ENCODE peak calls at places on chromosomes 13 and 19, in seven cellular contexts. One of them, this sample, is unnamed.
A peak's percentile ranks its signal among the peaks of the same experiment; 100 is the strongest.

GRCh38 chr13:66635526-66635925 is 594.6 kb downstream of the PCDH9 start:
- DNase-seq in ascending aorta: no peak
- DNase-seq in choroid plexus epithelial cell: peak; percentile 91
- DNase-seq in AG09309: peak; percentile 48
- DNase-seq in psoas muscle: no peak
- DNase-seq in fibroblast of pulmonary artery: peak; percentile 93
- DNase-seq in suprapubic skin: no peak
- DNase-seq in this sample: no peak

GRCh38 chr19:1183543-1184172 is 9.6 kb upstream of the SBNO2 start:
- DNase-seq in fibroblast of pulmonary artery: no peak
- DNase-seq in ascending aorta: no peak
- DNase-seq in AG09309: no peak
- DNase-seq in psoas muscle: no peak
- DNase-seq in suprapubic skin: no peak
- DNase-seq in choroid plexus epithelial cell: no peak
- DNase-seq in this sample: peak; percentile 92

GRCh38 chr19:30283556-30283955 is 88.6 kb upstream of the ZNF536 start:
- DNase-seq in suprapubic skin: no peak
- DNase-seq in ascending aorta: no peak
- DNase-seq in AG09309: no peak
- DNase-seq in fibroblast of pulmonary artery: no peak
- DNase-seq in choroid plexus epithelial cell: no peak
- DNase-seq in psoas muscle: no peak
- DNase-seq in this sample: no peak

GRCh38 chr19:40642757-40643325 is 41.7 kb downstream of the LTBP4 start:
- DNase-seq in AG09309: no peak
- DNase-seq in ascending aorta: no peak
- DNase-seq in choroid plexus epithelial cell: no peak
- DNase-seq in psoas muscle: no peak
- DNase-seq in fibroblast of pulmonary artery: no peak
- DNase-seq in suprapubic skin: no peak
- DNase-seq in this sample: peak; percentile 6

GRCh38 chr13:40383132-40383531 is 283.3 kb downstream of the FOXO1 start:
- DNase-seq in psoas muscle: no peak
- DNase-seq in ascending aorta: no peak
- DNase-seq in AG09309: no peak
- DNase-seq in fibroblast of pulmonary artery: no peak
- DNase-seq in suprapubic skin: no peak
- DNase-seq in choroid plexus epithelial cell: no peak
- DNase-seq in this sample: no peak

GRCh38 chr13:84393981-84394625 is 511.8 kb upstream of the SLITRK1 start:
- DNase-seq in ascending aorta: no peak
- DNase-seq in AG09309: no peak
- DNase-seq in psoas muscle: no peak
- DNase-seq in suprapubic skin: no peak
- DNase-seq in choroid plexus epithelial cell: no peak
- DNase-seq in fibroblast of pulmonary artery: no peak
- DNase-seq in this sample: no peak

GRCh38 chr19:3575260-3575741 is 2.6 kb downstream of the HMG20B start:
- DNase-seq in choroid plexus epithelial cell: peak; percentile 68
- DNase-seq in suprapubic skin: no peak
- DNase-seq in ascending aorta: no peak
- DNase-seq in AG09309: no peak
- DNase-seq in psoas muscle: no peak
- DNase-seq in fibroblast of pulmonary artery: peak; percentile 39
- DNase-seq in this sample: no peak

GRCh38 chr19:14383898-14384669 is 2.8 kb downstream of the ADGRE5 start:
- DNase-seq in suprapubic skin: peak; percentile 72
- DNase-seq in AG09309: no peak
- DNase-seq in choroid plexus epithelial cell: peak; percentile 42
- DNase-seq in fibroblast of pulmonary artery: peak; percentile 45
- DNase-seq in ascending aorta: no peak
- DNase-seq in psoas muscle: no peak
- DNase-seq in this sample: no peak

GRCh38 chr13:40453666-40454030 is 212.8 kb downstream of the FOXO1 start:
- DNase-seq in psoas muscle: no peak
- DNase-seq in suprapubic skin: no peak
- DNase-seq in AG09309: no peak
- DNase-seq in choroid plexus epithelial cell: no peak
- DNase-seq in fibroblast of pulmonary artery: no peak
- DNase-seq in ascending aorta: no peak
- DNase-seq in this sample: no peak

GRCh38 chr19:54452626-54453025 is 3.6 kb downstream of the LENG8 start:
- DNase-seq in choroid plexus epithelial cell: no peak
- DNase-seq in ascending aorta: no peak
- DNase-seq in AG09309: no peak
- DNase-seq in psoas muscle: no peak
- DNase-seq in fibroblast of pulmonary artery: no peak
- DNase-seq in suprapubic skin: no peak
- DNase-seq in this sample: peak; percentile 61

GRCh38 chr13:102648046-102648445 is 46.8 kb downstream of the METTL21C start:
- DNase-seq in choroid plexus epithelial cell: no peak
- DNase-seq in fibroblast of pulmonary artery: no peak
- DNase-seq in ascending aorta: no peak
- DNase-seq in psoas muscle: no peak
- DNase-seq in suprapubic skin: no peak
- DNase-seq in AG09309: no peak
- DNase-seq in this sample: no peak

GRCh38 chr13:25375727-25376358 is 4.1 kb downstream of the ATP8A2 start:
- DNase-seq in fibroblast of pulmonary artery: peak; percentile 63
- DNase-seq in choroid plexus epithelial cell: peak; percentile 65
- DNase-seq in suprapubic skin: no peak
- DNase-seq in AG09309: peak; percentile 5
- DNase-seq in psoas muscle: no peak
- DNase-seq in ascending aorta: no peak
- DNase-seq in this sample: no peak

GRCh38 chr13:25371158-25371557 is 616 bp upstream of the ATP8A2 start:
- DNase-seq in psoas muscle: no peak
- DNase-seq in AG09309: no peak
- DNase-seq in ascending aorta: no peak
- DNase-seq in choroid plexus epithelial cell: no peak
- DNase-seq in fibroblast of pulmonary artery: no peak
- DNase-seq in suprapubic skin: no peak
- DNase-seq in this sample: no peak

GRCh38 chr13:25371608-25372274 is at the start of gene ATP8A2:
- DNase-seq in fibroblast of pulmonary artery: no peak
- DNase-seq in choroid plexus epithelial cell: no peak
- DNase-seq in suprapubic skin: no peak
- DNase-seq in AG09309: no peak
- DNase-seq in psoas muscle: no peak
- DNase-seq in ascending aorta: no peak
- DNase-seq in this sample: no peak

GRCh38 chr13:25377244-25377962 is 5.6 kb downstream of the ATP8A2 start:
- DNase-seq in choroid plexus epithelial cell: no peak
- DNase-seq in suprapubic skin: no peak
- DNase-seq in fibroblast of pulmonary artery: no peak
- DNase-seq in psoas muscle: no peak
- DNase-seq in ascending aorta: no peak
- DNase-seq in AG09309: no peak
- DNase-seq in this sample: no peak

GRCh38 chr13:25372275-25373081 is 704 bp downstream of the ATP8A2 start:
- DNase-seq in fibroblast of pulmonary artery: no peak
- DNase-seq in psoas muscle: no peak
- DNase-seq in suprapubic skin: no peak
- DNase-seq in ascending aorta: no peak
- DNase-seq in AG09309: no peak
- DNase-seq in choroid plexus epithelial cell: no peak
- DNase-seq in this sample: no peak
- H3K4me3 ChIP-seq in fibroblast of pulmonary artery: no peak overlapping the region
- H3K4me3 ChIP-seq in psoas muscle: peak overlapping the region; percentile 38
- H3K4me3 ChIP-seq in suprapubic skin: peak overlapping the region; percentile 51
- H3K4me3 ChIP-seq in ascending aorta: peak overlapping the region; percentile 54
- H3K4me3 ChIP-seq in AG09309: no peak overlapping the region
- H3K4me3 ChIP-seq in choroid plexus epithelial cell: peak overlapping the region; percentile 42
- H3K4me3 ChIP-seq in this sample: no peak overlapping the region

DNA sequence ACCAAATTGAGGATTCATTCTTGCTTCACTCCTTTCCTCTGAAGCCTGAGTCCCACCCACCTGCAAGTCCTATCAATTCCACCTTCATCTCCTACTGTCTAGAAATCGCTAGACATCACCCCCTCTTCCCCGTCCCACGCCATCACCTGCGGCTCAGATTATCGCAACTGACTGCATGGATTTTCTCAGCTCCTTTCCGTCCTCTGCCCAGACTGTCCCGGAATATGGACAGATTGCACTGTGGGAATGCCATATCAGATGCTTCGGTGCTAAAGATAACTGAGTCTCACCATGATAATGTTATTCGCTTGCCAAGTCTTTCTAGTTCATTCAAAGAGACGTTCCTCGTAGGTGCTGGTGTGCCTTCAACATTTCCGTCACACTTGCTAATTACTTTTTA is 66.4 kb upstream of the USP29 start:
- DNase-seq in psoas muscle: no peak
- DNase-seq in fibroblast of pulmonary artery: no peak
- DNase-seq in ascending aorta: no peak
- DNase-seq in AG09309: no peak
- DNase-seq in choroid plexus epithelial cell: no peak
- DNase-seq in suprapubic skin: no peak
- DNase-seq in this sample: no peak
- H3K4me3 ChIP-seq in psoas muscle: no peak overlapping the region
- H3K4me3 ChIP-seq in fibroblast of pulmonary artery: no peak overlapping the region
- H3K4me3 ChIP-seq in ascending aorta: no peak overlapping the region
- H3K4me3 ChIP-seq in AG09309: no peak overlapping the region
- H3K4me3 ChIP-seq in choroid plexus epithelial cell: no peak overlapping the region
- H3K4me3 ChIP-seq in suprapubic skin: no peak overlapping the region
- H3K4me3 ChIP-seq in this sample: no peak overlapping the region

GRCh38 chr19:6832412-6832811 is 55.0 kb upstream of the ADGRE1 start:
- DNase-seq in choroid plexus epithelial cell: no peak
- DNase-seq in ascending aorta: no peak
- DNase-seq in AG09309: no peak
- DNase-seq in psoas muscle: no peak
- DNase-seq in fibroblast of pulmonary artery: no peak
- DNase-seq in suprapubic skin: no peak
- DNase-seq in this sample: no peak

GRCh38 chr19:6826281-6826920 is 53.9 kb downstream of the VAV1 start:
- DNase-seq in ascending aorta: no peak
- DNase-seq in choroid plexus epithelial cell: no peak
- DNase-seq in fibroblast of pulmonary artery: no peak
- DNase-seq in psoas muscle: no peak
- DNase-seq in suprapubic skin: no peak
- DNase-seq in AG09309: no peak
- DNase-seq in this sample: no peak

GRCh38 chr19:6828306-6828697 is 55.8 kb downstream of the VAV1 start:
- DNase-seq in AG09309: no peak
- DNase-seq in ascending aorta: no peak
- DNase-seq in fibroblast of pulmonary artery: no peak
- DNase-seq in suprapubic skin: no peak
- DNase-seq in choroid plexus epithelial cell: no peak
- DNase-seq in psoas muscle: no peak
- DNase-seq in this sample: no peak

GRCh38 chr19:6825076-6825774 is 52.7 kb downstream of the VAV1 start:
- DNase-seq in AG09309: no peak
- DNase-seq in ascending aorta: no peak
- DNase-seq in fibroblast of pulmonary artery: no peak
- DNase-seq in choroid plexus epithelial cell: no peak
- DNase-seq in psoas muscle: no peak
- DNase-seq in suprapubic skin: no peak
- DNase-seq in this sample: no peak

GRCh38 chr19:6828698-6829633 is 56.5 kb downstream of the VAV1 start:
- DNase-seq in suprapubic skin: no peak
- DNase-seq in ascending aorta: no peak
- DNase-seq in AG09309: no peak
- DNase-seq in psoas muscle: no peak
- DNase-seq in choroid plexus epithelial cell: no peak
- DNase-seq in fibroblast of pulmonary artery: no peak
- DNase-seq in this sample: no peak
- H3K4me3 ChIP-seq in suprapubic skin: no peak overlapping the region
- H3K4me3 ChIP-seq in ascending aorta: no peak overlapping the region
- H3K4me3 ChIP-seq in AG09309: no peak overlapping the region
- H3K4me3 ChIP-seq in psoas muscle: no peak overlapping the region
- H3K4me3 ChIP-seq in choroid plexus epithelial cell: no peak overlapping the region
- H3K4me3 ChIP-seq in fibroblast of pulmonary artery: no peak overlapping the region
- H3K4me3 ChIP-seq in this sample: no peak overlapping the region

GRCh38 chr13:20831254-20831653 is 57.5 kb upstream of the EEF1AKMT1 start:
- DNase-seq in choroid plexus epithelial cell: no peak
- DNase-seq in fibroblast of pulmonary artery: no peak
- DNase-seq in psoas muscle: no peak
- DNase-seq in ascending aorta: no peak
- DNase-seq in suprapubic skin: no peak
- DNase-seq in AG09309: no peak
- DNase-seq in this sample: no peak

GRCh38 chr13:20831933-20832332 is 58.2 kb upstream of the EEF1AKMT1 start:
- DNase-seq in psoas muscle: no peak
- DNase-seq in suprapubic skin: no peak
- DNase-seq in ascending aorta: no peak
- DNase-seq in choroid plexus epithelial cell: no peak
- DNase-seq in AG09309: no peak
- DNase-seq in fibroblast of pulmonary artery: no peak
- DNase-seq in this sample: no peak

GRCh38 chr13:20826301-20826700 is 52.5 kb upstream of the EEF1AKMT1 start:
- DNase-seq in ascending aorta: no peak
- DNase-seq in psoas muscle: no peak
- DNase-seq in suprapubic skin: no peak
- DNase-seq in AG09309: no peak
- DNase-seq in choroid plexus epithelial cell: no peak
- DNase-seq in fibroblast of pulmonary artery: no peak
- DNase-seq in this sample: no peak

GRCh38 chr13:20826810-20827560 is 53.2 kb upstream of the EEF1AKMT1 start:
- DNase-seq in psoas muscle: no peak
- DNase-seq in choroid plexus epithelial cell: peak; percentile 24
- DNase-seq in suprapubic skin: no peak
- DNase-seq in fibroblast of pulmonary artery: no peak
- DNase-seq in ascending aorta: no peak
- DNase-seq in AG09309: no peak
- DNase-seq in this sample: no peak

GRCh38 chr13:20828540-20829364 is 55.0 kb upstream of the EEF1AKMT1 start:
- DNase-seq in ascending aorta: no peak
- DNase-seq in suprapubic skin: no peak
- DNase-seq in choroid plexus epithelial cell: peak; percentile 74
- DNase-seq in psoas muscle: no peak
- DNase-seq in AG09309: peak; percentile 34
- DNase-seq in fibroblast of pulmonary artery: peak; percentile 72
- DNase-seq in this sample: no peak
- H3K4me3 ChIP-seq in ascending aorta: peak overlapping the region; percentile 41
- H3K4me3 ChIP-seq in suprapubic skin: no peak overlapping the region
- H3K4me3 ChIP-seq in choroid plexus epithelial cell: peak overlapping the region; percentile 42
- H3K4me3 ChIP-seq in psoas muscle: peak overlapping the region; percentile 59
- H3K4me3 ChIP-seq in AG09309: no peak overlapping the region
- H3K4me3 ChIP-seq in fibroblast of pulmonary artery: peak overlapping the region; percentile 39
- H3K4me3 ChIP-seq in this sample: peak overlapping the region; percentile 42

DNA sequence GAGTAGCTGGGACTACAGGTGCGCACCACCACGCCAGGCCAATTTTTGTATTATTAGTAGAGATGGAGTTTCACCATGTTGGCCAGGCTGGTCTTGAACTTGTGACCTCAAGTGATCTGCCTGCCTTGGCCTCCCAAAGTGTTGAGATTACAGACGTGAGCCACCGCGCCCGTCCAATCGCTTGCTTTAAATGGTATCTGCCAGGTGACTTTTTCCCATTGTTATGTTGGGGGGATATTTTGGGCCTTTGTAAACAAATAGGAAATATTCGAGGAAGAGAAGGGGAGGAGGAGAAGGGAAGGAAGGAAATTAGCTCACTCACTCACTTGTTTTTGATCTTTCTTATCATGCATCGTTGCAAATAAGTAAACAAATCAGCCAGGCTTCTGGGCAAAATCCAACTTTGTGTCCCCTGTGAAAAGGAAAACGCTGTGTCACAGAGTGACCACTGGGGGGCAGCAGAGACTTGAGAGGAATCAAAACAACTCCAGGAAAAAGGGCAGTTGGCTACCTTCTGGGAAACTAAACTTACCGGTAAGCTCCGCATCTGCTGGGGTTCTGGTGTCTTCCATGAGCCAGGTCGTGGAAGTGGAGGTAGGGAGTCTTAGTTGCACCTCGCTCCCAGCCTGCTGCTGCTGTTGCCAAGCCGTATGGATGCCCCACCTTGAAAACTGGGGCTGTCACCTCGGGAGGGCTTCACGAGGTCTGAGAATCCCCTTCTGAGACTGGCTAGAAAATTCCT is 9.3 kb upstream of the RANBP3 start:
- DNase-seq in psoas muscle: peak; percentile 66
- DNase-seq in ascending aorta: peak; percentile 28
- DNase-seq in fibroblast of pulmonary artery: peak; percentile 89
- DNase-seq in suprapubic skin: peak; percentile 85
- DNase-seq in choroid plexus epithelial cell: peak; percentile 90
- DNase-seq in AG09309: peak; percentile 44
- DNase-seq in this sample: no peak
- H3K4me3 ChIP-seq in psoas muscle: peak overlapping the region; percentile 54
- H3K4me3 ChIP-seq in ascending aorta: peak overlapping the region; percentile 53
- H3K4me3 ChIP-seq in fibroblast of pulmonary artery: peak overlapping the region; percentile 23
- H3K4me3 ChIP-seq in suprapubic skin: peak overlapping the region; percentile 36
- H3K4me3 ChIP-seq in choroid plexus epithelial cell: peak overlapping the region; percentile 41
- H3K4me3 ChIP-seq in AG09309: peak overlapping the region; percentile 42
- H3K4me3 ChIP-seq in this sample: peak overlapping the region; percentile 46